ENCODE peak calls at places on chromosomes 2 and 18, in ten cellular contexts. One of them, this sample, is unnamed.

GRCh38 chr18:48036641-48037421 is 106.4 kb upstream of the SMAD2 start:
- DNase-seq in effector CD4-positive, alpha-beta T cell: no peak
- DNase-seq in NCI-H1436 treated with DMSO at 0.1 percent for 48 hours: no peak
- DNase-seq in H7: no peak
- DNase-seq in posterior cingulate gyrus: no peak
- DNase-seq in fibroblast of villous mesenchyme: no peak
- DNase-seq in aorta: peak
- DNase-seq in Right ventricle myocardium superior: no peak
- DNase-seq in MV-4-11: no peak
- DNase-seq in NCI-H524 treated with DMSO at 0.1 percent for 48 hours: peak
- DNase-seq in this sample: no peak

GRCh38 chr18:60020107-60020925 is 120.5 kb downstream of the PMAIP1 start:
- DNase-seq in effector CD4-positive, alpha-beta T cell: no peak
- DNase-seq in NCI-H1436 treated with DMSO at 0.1 percent for 48 hours: no peak
- DNase-seq in H7: no peak
- DNase-seq in posterior cingulate gyrus: no peak
- DNase-seq in fibroblast of villous mesenchyme: peak
- DNase-seq in aorta: no peak
- DNase-seq in Right ventricle myocardium superior: no peak
- DNase-seq in MV-4-11: no peak
- DNase-seq in NCI-H524 treated with DMSO at 0.1 percent for 48 hours: no peak
- DNase-seq in this sample: no peak

GRCh38 chr2:60297296-60298010 is 256.0 kb downstream of the BCL11A start:
- DNase-seq in effector CD4-positive, alpha-beta T cell: no peak
- DNase-seq in NCI-H1436 treated with DMSO at 0.1 percent for 48 hours: no peak
- DNase-seq in H7: peak
- DNase-seq in posterior cingulate gyrus: no peak
- DNase-seq in fibroblast of villous mesenchyme: no peak
- DNase-seq in aorta: no peak
- DNase-seq in Right ventricle myocardium superior: no peak
- DNase-seq in MV-4-11: no peak
- DNase-seq in NCI-H524 treated with DMSO at 0.1 percent for 48 hours: no peak
- DNase-seq in this sample: no peak

GRCh38 chr2:18799397-18799796 is 210.0 kb upstream of the NT5C1B start:
- DNase-seq in effector CD4-positive, alpha-beta T cell: no peak
- DNase-seq in NCI-H1436 treated with DMSO at 0.1 percent for 48 hours: no peak
- DNase-seq in H7: no peak
- DNase-seq in posterior cingulate gyrus: no peak
- DNase-seq in fibroblast of villous mesenchyme: no peak
- DNase-seq in aorta: no peak
- DNase-seq in Right ventricle myocardium superior: no peak
- DNase-seq in MV-4-11: no peak
- DNase-seq in NCI-H524 treated with DMSO at 0.1 percent for 48 hours: no peak
- DNase-seq in this sample: no peak

GRCh38 chr2:133953524-133953923 is 300.3 kb upstream of the MGAT5 start:
- DNase-seq in effector CD4-positive, alpha-beta T cell: no peak
- DNase-seq in NCI-H1436 treated with DMSO at 0.1 percent for 48 hours: no peak
- DNase-seq in H7: no peak
- DNase-seq in posterior cingulate gyrus: no peak
- DNase-seq in fibroblast of villous mesenchyme: no peak
- DNase-seq in aorta: no peak
- DNase-seq in Right ventricle myocardium superior: no peak
- DNase-seq in MV-4-11: peak
- DNase-seq in NCI-H524 treated with DMSO at 0.1 percent for 48 hours: no peak
- DNase-seq in this sample: no peak

GRCh38 chr2:73260338-73260984 is 23.8 kb downstream of the FBXO41 start:
- DNase-seq in effector CD4-positive, alpha-beta T cell: no peak
- DNase-seq in NCI-H1436 treated with DMSO at 0.1 percent for 48 hours: no peak
- DNase-seq in H7: peak
- DNase-seq in posterior cingulate gyrus: no peak
- DNase-seq in fibroblast of villous mesenchyme: peak
- DNase-seq in aorta: no peak
- DNase-seq in Right ventricle myocardium superior: peak
- DNase-seq in MV-4-11: peak
- DNase-seq in NCI-H524 treated with DMSO at 0.1 percent for 48 hours: no peak
- DNase-seq in this sample: no peak

GRCh38 chr2:86186431-86186830 is 8.8 kb downstream of the IMMT start:
- DNase-seq in effector CD4-positive, alpha-beta T cell: no peak
- DNase-seq in NCI-H1436 treated with DMSO at 0.1 percent for 48 hours: no peak
- DNase-seq in H7: no peak
- DNase-seq in posterior cingulate gyrus: no peak
- DNase-seq in fibroblast of villous mesenchyme: no peak
- DNase-seq in aorta: no peak
- DNase-seq in Right ventricle myocardium superior: no peak
- DNase-seq in MV-4-11: no peak
- DNase-seq in NCI-H524 treated with DMSO at 0.1 percent for 48 hours: peak
- DNase-seq in this sample: no peak

GRCh38 chr2:240868286-240869108 is at the start of gene AGXT:
- DNase-seq in effector CD4-positive, alpha-beta T cell: no peak
- DNase-seq in NCI-H1436 treated with DMSO at 0.1 percent for 48 hours: no peak
- DNase-seq in H7: peak
- DNase-seq in posterior cingulate gyrus: no peak
- DNase-seq in fibroblast of villous mesenchyme: peak
- DNase-seq in aorta: no peak
- DNase-seq in Right ventricle myocardium superior: no peak
- DNase-seq in MV-4-11: peak
- DNase-seq in NCI-H524 treated with DMSO at 0.1 percent for 48 hours: no peak
- DNase-seq in this sample: no peak

GRCh38 chr2:99112617-99113016 is 28.9 kb upstream of the C2orf15 start:
- DNase-seq in effector CD4-positive, alpha-beta T cell: no peak
- DNase-seq in NCI-H1436 treated with DMSO at 0.1 percent for 48 hours: no peak
- DNase-seq in H7: no peak
- DNase-seq in posterior cingulate gyrus: no peak
- DNase-seq in fibroblast of villous mesenchyme: no peak
- DNase-seq in aorta: no peak
- DNase-seq in Right ventricle myocardium superior: no peak
- DNase-seq in MV-4-11: no peak
- DNase-seq in NCI-H524 treated with DMSO at 0.1 percent for 48 hours: no peak
- DNase-seq in this sample: no peak

GRCh38 chr18:39380186-39380714 is 1814.7 kb upstream of the CELF4 start:
- DNase-seq in effector CD4-positive, alpha-beta T cell: no peak
- DNase-seq in NCI-H1436 treated with DMSO at 0.1 percent for 48 hours: no peak
- DNase-seq in H7: no peak
- DNase-seq in posterior cingulate gyrus: no peak
- DNase-seq in fibroblast of villous mesenchyme: no peak
- DNase-seq in aorta: no peak
- DNase-seq in Right ventricle myocardium superior: no peak
- DNase-seq in MV-4-11: no peak
- DNase-seq in NCI-H524 treated with DMSO at 0.1 percent for 48 hours: no peak
- DNase-seq in this sample: no peak

GRCh38 chr2:168752361-168752760 is 50.1 kb upstream of the NOSTRIN start:
- DNase-seq in effector CD4-positive, alpha-beta T cell: no peak
- DNase-seq in NCI-H1436 treated with DMSO at 0.1 percent for 48 hours: no peak
- DNase-seq in H7: no peak
- DNase-seq in posterior cingulate gyrus: no peak
- DNase-seq in fibroblast of villous mesenchyme: no peak
- DNase-seq in aorta: no peak
- DNase-seq in Right ventricle myocardium superior: no peak
- DNase-seq in MV-4-11: no peak
- DNase-seq in NCI-H524 treated with DMSO at 0.1 percent for 48 hours: no peak
- DNase-seq in this sample: no peak

GRCh38 chr2:80638759-80639158 is 334.2 kb upstream of the LRRTM1 start:
- DNase-seq in effector CD4-positive, alpha-beta T cell: no peak
- DNase-seq in NCI-H1436 treated with DMSO at 0.1 percent for 48 hours: no peak
- DNase-seq in H7: no peak
- DNase-seq in posterior cingulate gyrus: no peak
- DNase-seq in fibroblast of villous mesenchyme: no peak
- DNase-seq in aorta: no peak
- DNase-seq in Right ventricle myocardium superior: no peak
- DNase-seq in MV-4-11: no peak
- DNase-seq in NCI-H524 treated with DMSO at 0.1 percent for 48 hours: no peak
- DNase-seq in this sample: no peak

GRCh38 chr2:45759310-45759851 is 107.9 kb downstream of the PRKCE start:
- DNase-seq in effector CD4-positive, alpha-beta T cell: no peak
- DNase-seq in NCI-H1436 treated with DMSO at 0.1 percent for 48 hours: no peak
- DNase-seq in H7: no peak
- DNase-seq in posterior cingulate gyrus: peak
- DNase-seq in fibroblast of villous mesenchyme: peak
- DNase-seq in aorta: no peak
- DNase-seq in Right ventricle myocardium superior: no peak
- DNase-seq in MV-4-11: no peak
- DNase-seq in NCI-H524 treated with DMSO at 0.1 percent for 48 hours: peak
- DNase-seq in this sample: no peak

GRCh38 chr2:31234690-31235503 is 945 bp downstream of the EHD3 start:
- DNase-seq in effector CD4-positive, alpha-beta T cell: no peak
- DNase-seq in NCI-H1436 treated with DMSO at 0.1 percent for 48 hours: no peak
- DNase-seq in H7: no peak
- DNase-seq in posterior cingulate gyrus: no peak
- DNase-seq in fibroblast of villous mesenchyme: no peak
- DNase-seq in aorta: no peak
- DNase-seq in Right ventricle myocardium superior: no peak
- DNase-seq in MV-4-11: no peak
- DNase-seq in NCI-H524 treated with DMSO at 0.1 percent for 48 hours: no peak
- DNase-seq in this sample: no peak

GRCh38 chr18:74283646-74284045 is 8.1 kb downstream of the CYB5A start:
- DNase-seq in effector CD4-positive, alpha-beta T cell: no peak
- DNase-seq in NCI-H1436 treated with DMSO at 0.1 percent for 48 hours: no peak
- DNase-seq in H7: no peak
- DNase-seq in posterior cingulate gyrus: no peak
- DNase-seq in fibroblast of villous mesenchyme: no peak
- DNase-seq in aorta: no peak
- DNase-seq in Right ventricle myocardium superior: no peak
- DNase-seq in MV-4-11: no peak
- DNase-seq in NCI-H524 treated with DMSO at 0.1 percent for 48 hours: no peak
- DNase-seq in this sample: no peak

GRCh38 chr2:26355038-26355995 is 8.7 kb upstream of the ADGRF3 start:
- DNase-seq in effector CD4-positive, alpha-beta T cell: no peak
- DNase-seq in NCI-H1436 treated with DMSO at 0.1 percent for 48 hours: no peak
- DNase-seq in H7: peak
- DNase-seq in posterior cingulate gyrus: no peak
- DNase-seq in fibroblast of villous mesenchyme: peak
- DNase-seq in aorta: no peak
- DNase-seq in Right ventricle myocardium superior: no peak
- DNase-seq in MV-4-11: peak
- DNase-seq in NCI-H524 treated with DMSO at 0.1 percent for 48 hours: no peak
- DNase-seq in this sample: no peak

GRCh38 chr2:26922638-26923466 is 47.6 kb upstream of the MAPRE3 start:
- DNase-seq in effector CD4-positive, alpha-beta T cell: no peak
- DNase-seq in NCI-H1436 treated with DMSO at 0.1 percent for 48 hours: no peak
- DNase-seq in H7: peak
- DNase-seq in posterior cingulate gyrus: peak
- DNase-seq in fibroblast of villous mesenchyme: peak
- DNase-seq in aorta: peak
- DNase-seq in Right ventricle myocardium superior: peak
- DNase-seq in MV-4-11: peak
- DNase-seq in NCI-H524 treated with DMSO at 0.1 percent for 48 hours: peak
- DNase-seq in this sample: peak

GRCh38 chr18:69490072-69490471 is 89.4 kb downstream of the DOK6 start:
- DNase-seq in effector CD4-positive, alpha-beta T cell: no peak
- DNase-seq in NCI-H1436 treated with DMSO at 0.1 percent for 48 hours: no peak
- DNase-seq in H7: no peak
- DNase-seq in posterior cingulate gyrus: no peak
- DNase-seq in fibroblast of villous mesenchyme: no peak
- DNase-seq in aorta: no peak
- DNase-seq in Right ventricle myocardium superior: no peak
- DNase-seq in MV-4-11: no peak
- DNase-seq in NCI-H524 treated with DMSO at 0.1 percent for 48 hours: no peak
- DNase-seq in this sample: no peak

GRCh38 chr2:41038408-41038807 is 586.5 kb upstream of the SLC8A1 start:
- DNase-seq in effector CD4-positive, alpha-beta T cell: no peak
- DNase-seq in NCI-H1436 treated with DMSO at 0.1 percent for 48 hours: no peak
- DNase-seq in H7: no peak
- DNase-seq in posterior cingulate gyrus: no peak
- DNase-seq in fibroblast of villous mesenchyme: peak
- DNase-seq in aorta: no peak
- DNase-seq in Right ventricle myocardium superior: no peak
- DNase-seq in MV-4-11: no peak
- DNase-seq in NCI-H524 treated with DMSO at 0.1 percent for 48 hours: no peak
- DNase-seq in this sample: no peak

GRCh38 chr2:239398536-239398935 is 2.3 kb downstream of the HDAC4 start:
- DNase-seq in effector CD4-positive, alpha-beta T cell: no peak
- DNase-seq in NCI-H1436 treated with DMSO at 0.1 percent for 48 hours: no peak
- DNase-seq in H7: peak
- DNase-seq in posterior cingulate gyrus: no peak
- DNase-seq in fibroblast of villous mesenchyme: no peak
- DNase-seq in aorta: no peak
- DNase-seq in Right ventricle myocardium superior: no peak
- DNase-seq in MV-4-11: no peak
- DNase-seq in NCI-H524 treated with DMSO at 0.1 percent for 48 hours: no peak
- DNase-seq in this sample: no peak

GRCh38 chr2:98913916-98914712 is 21.9 kb downstream of the CRACDL start:
- DNase-seq in effector CD4-positive, alpha-beta T cell: no peak
- DNase-seq in NCI-H1436 treated with DMSO at 0.1 percent for 48 hours: peak
- DNase-seq in H7: no peak
- DNase-seq in posterior cingulate gyrus: no peak
- DNase-seq in fibroblast of villous mesenchyme: no peak
- DNase-seq in aorta: no peak
- DNase-seq in Right ventricle myocardium superior: no peak
- DNase-seq in MV-4-11: no peak
- DNase-seq in NCI-H524 treated with DMSO at 0.1 percent for 48 hours: no peak
- DNase-seq in this sample: no peak

GRCh38 chr2:234374671-234375245 is 122.1 kb downstream of the ARL4C start:
- DNase-seq in effector CD4-positive, alpha-beta T cell: no peak
- DNase-seq in NCI-H1436 treated with DMSO at 0.1 percent for 48 hours: no peak
- DNase-seq in H7: no peak
- DNase-seq in posterior cingulate gyrus: no peak
- DNase-seq in fibroblast of villous mesenchyme: no peak
- DNase-seq in aorta: no peak
- DNase-seq in Right ventricle myocardium superior: no peak
- DNase-seq in MV-4-11: no peak
- DNase-seq in NCI-H524 treated with DMSO at 0.1 percent for 48 hours: peak
- DNase-seq in this sample: no peak

GRCh38 chr2:232439758-232440135 is 16.2 kb upstream of the ALPI start:
- DNase-seq in effector CD4-positive, alpha-beta T cell: no peak
- DNase-seq in NCI-H1436 treated with DMSO at 0.1 percent for 48 hours: no peak
- DNase-seq in H7: peak
- DNase-seq in posterior cingulate gyrus: no peak
- DNase-seq in fibroblast of villous mesenchyme: no peak
- DNase-seq in aorta: no peak
- DNase-seq in Right ventricle myocardium superior: no peak
- DNase-seq in MV-4-11: no peak
- DNase-seq in NCI-H524 treated with DMSO at 0.1 percent for 48 hours: no peak
- DNase-seq in this sample: no peak

GRCh38 chr18:76448262-76449109 is 46.6 kb downstream of the ZNF516 start:
- DNase-seq in effector CD4-positive, alpha-beta T cell: no peak
- DNase-seq in NCI-H1436 treated with DMSO at 0.1 percent for 48 hours: no peak
- DNase-seq in H7: no peak
- DNase-seq in posterior cingulate gyrus: no peak
- DNase-seq in fibroblast of villous mesenchyme: no peak
- DNase-seq in aorta: peak
- DNase-seq in Right ventricle myocardium superior: no peak
- DNase-seq in MV-4-11: peak
- DNase-seq in NCI-H524 treated with DMSO at 0.1 percent for 48 hours: no peak
- DNase-seq in this sample: no peak

GRCh38 chr2:37507703-37508102 is 163.3 kb downstream of the QPCT start:
- DNase-seq in effector CD4-positive, alpha-beta T cell: no peak
- DNase-seq in NCI-H1436 treated with DMSO at 0.1 percent for 48 hours: no peak
- DNase-seq in H7: no peak
- DNase-seq in posterior cingulate gyrus: no peak
- DNase-seq in fibroblast of villous mesenchyme: peak
- DNase-seq in aorta: no peak
- DNase-seq in Right ventricle myocardium superior: no peak
- DNase-seq in MV-4-11: no peak
- DNase-seq in NCI-H524 treated with DMSO at 0.1 percent for 48 hours: no peak
- DNase-seq in this sample: no peak

GRCh38 chr18:28357785-28358401 is 181.0 kb upstream of the CDH2 start:
- DNase-seq in effector CD4-positive, alpha-beta T cell: no peak
- DNase-seq in NCI-H1436 treated with DMSO at 0.1 percent for 48 hours: no peak
- DNase-seq in H7: peak
- DNase-seq in posterior cingulate gyrus: no peak
- DNase-seq in fibroblast of villous mesenchyme: no peak
- DNase-seq in aorta: no peak
- DNase-seq in Right ventricle myocardium superior: no peak
- DNase-seq in MV-4-11: no peak
- DNase-seq in NCI-H524 treated with DMSO at 0.1 percent for 48 hours: no peak
- DNase-seq in this sample: no peak

GRCh38 chr2:121955313-121956211 is 200.1 kb downstream of the TSN start:
- DNase-seq in effector CD4-positive, alpha-beta T cell: no peak
- DNase-seq in NCI-H1436 treated with DMSO at 0.1 percent for 48 hours: no peak
- DNase-seq in H7: peak
- DNase-seq in posterior cingulate gyrus: no peak
- DNase-seq in fibroblast of villous mesenchyme: no peak
- DNase-seq in aorta: no peak
- DNase-seq in Right ventricle myocardium superior: no peak
- DNase-seq in MV-4-11: no peak
- DNase-seq in NCI-H524 treated with DMSO at 0.1 percent for 48 hours: no peak
- DNase-seq in this sample: no peak

GRCh38 chr18:55152801-55153200 is 193.5 kb upstream of the CCDC68 start:
- DNase-seq in effector CD4-positive, alpha-beta T cell: no peak
- DNase-seq in NCI-H1436 treated with DMSO at 0.1 percent for 48 hours: no peak
- DNase-seq in H7: no peak
- DNase-seq in posterior cingulate gyrus: no peak
- DNase-seq in fibroblast of villous mesenchyme: peak
- DNase-seq in aorta: no peak
- DNase-seq in Right ventricle myocardium superior: no peak
- DNase-seq in MV-4-11: no peak
- DNase-seq in NCI-H524 treated with DMSO at 0.1 percent for 48 hours: no peak
- DNase-seq in this sample: no peak